ENCODE peak calls at places on chromosome 18, in six cellular contexts. H is choroid plexus epithelial cell, R is left ventricle myocardium inferior, N is RWPE1, D is cardiac muscle cell, E is activated B cell treated with CpG ODN at 0.5 μM for 24 hours. Q is an unnamed sample.

GRCh38 chr18:27808678-27809077 is 368.3 kb downstream of the CDH2 start:
- DNase-seq in H (peak), R (no peak), N (no peak), D (no peak), E (no peak), Q (no peak)

GRCh38 chr18:61578846-61579245 is 245.6 kb downstream of the CDH20 start:
- DNase-seq in H (no peak), R (no peak), N (no peak), D (no peak), E (no peak), Q (no peak)

GRCh38 chr18:34352385-34353163 is 127.9 kb upstream of the NOL4 start:
- DNase-seq in H (peak), R (no peak), N (no peak), D (peak), E (no peak), Q (no peak)

GRCh38 chr18:64379662-64380061 is 230.8 kb upstream of the LINC00305 start:
- DNase-seq in H (no peak), R (no peak), N (no peak), D (no peak), E (no peak), Q (no peak)

GRCh38 chr18:22796069-22796468 is 137.1 kb upstream of the RBBP8 start:
- DNase-seq in H (no peak), R (no peak), N (no peak), D (no peak), E (no peak), Q (no peak)

GRCh38 chr18:33051397-33051796 is 278.6 kb upstream of the KLHL14 start:
- DNase-seq in H (peak), R (no peak), N (no peak), D (peak), E (no peak), Q (no peak)

GRCh38 chr18:56789004-56789888 is 138.1 kb downstream of the WDR7 start:
- DNase-seq in H (peak), R (no peak), N (peak), D (peak), E (no peak), Q (no peak)

GRCh38 chr18:77222464-77222863 is 27.2 kb upstream of the GALR1 start:
- DNase-seq in H (no peak), R (no peak), N (no peak), D (no peak), E (no peak), Q (no peak)

GRCh38 chr18:79410731-79411613 is 15.2 kb downstream of the NFATC1 start:
- DNase-seq in H (no peak), R (peak), N (no peak), D (no peak), E (no peak), Q (no peak)

GRCh38 chr18:44943201-44943881 is 262.7 kb downstream of the SETBP1 start:
- DNase-seq in H (peak), R (no peak), N (no peak), D (no peak), E (no peak), Q (no peak)

GRCh38 chr18:57352271-57352701 is at the start of gene ST8SIA3:
- DNase-seq in H (no peak), R (no peak), N (no peak), D (peak), E (no peak), Q (no peak)

GRCh38 chr18:80249217-80250093 is 2.1 kb upstream of the PARD6G start:
- DNase-seq in H (no peak), R (no peak), N (peak), D (no peak), E (no peak), Q (no peak)

GRCh38 chr18:6414118-6414722 is 491 bp downstream of the L3MBTL4 start:
- DNase-seq in H (peak), R (peak), N (peak), D (peak), E (peak), Q (peak)

GRCh38 chr18:2414235-2414634 is 157.1 kb downstream of the METTL4 start:
- DNase-seq in H (no peak), R (no peak), N (no peak), D (no peak), E (no peak), Q (no peak)

GRCh38 chr18:29218101-29218500 is 1041.2 kb upstream of the CDH2 start:
- DNase-seq in H (no peak), R (no peak), N (no peak), D (no peak), E (no peak), Q (no peak)

GRCh38 chr18:21330122-21330701 is 88.2 kb downstream of the GREB1L start:
- DNase-seq in H (peak), R (peak), N (peak), D (peak), E (no peak), Q (no peak)

GRCh38 chr18:76459687-76460350 is 35.2 kb downstream of the ZNF516 start:
- DNase-seq in H (peak), R (no peak), N (peak), D (no peak), E (no peak), Q (no peak)

GRCh38 chr18:78605255-78605654 is 374.4 kb upstream of the SALL3 start:
- DNase-seq in H (no peak), R (no peak), N (no peak), D (no peak), E (no peak), Q (no peak)

GRCh38 chr18:44627245-44627644 is 53.4 kb upstream of the SETBP1 start:
- DNase-seq in H (peak), R (no peak), N (no peak), D (no peak), E (no peak), Q (no peak)

GRCh38 chr18:12751891-12752290 is 49.0 kb downstream of the PSMG2 start:
- DNase-seq in H (no peak), R (no peak), N (no peak), D (no peak), E (no peak), Q (no peak)

GRCh38 chr18:29430416-29430815 is 1253.5 kb upstream of the CDH2 start:
- DNase-seq in H (no peak), R (no peak), N (no peak), D (no peak), E (no peak), Q (no peak)

GRCh38 chr18:76697441-76697901 is 124.9 kb upstream of the ZNF236 start:
- DNase-seq in H (peak), R (no peak), N (no peak), D (no peak), E (no peak), Q (no peak)

GRCh38 chr18:682833-683232 is 25.4 kb downstream of the TYMS start:
- DNase-seq in H (no peak), R (no peak), N (no peak), D (no peak), E (no peak), Q (no peak)

GRCh38 chr18:23231340-23232021 is 96.2 kb downstream of the CABLES1 start:
- DNase-seq in H (peak), R (peak), N (peak), D (no peak), E (peak), Q (no peak)

GRCh38 chr18:73952296-73952946 is 195.2 kb downstream of the FBXO15 start:
- DNase-seq in H (no peak), R (no peak), N (no peak), D (no peak), E (no peak), Q (no peak)

GRCh38 chr18:6598657-6599056 is 130.9 kb upstream of the ARHGAP28 start:
- DNase-seq in H (no peak), R (no peak), N (no peak), D (no peak), E (no peak), Q (no peak)

GRCh38 chr18:62751977-62752376 is 36.6 kb downstream of the PHLPP1 start:
- DNase-seq in H (no peak), R (no peak), N (no peak), D (no peak), E (no peak), Q (no peak)

GRCh38 chr18:52339891-52340371 is at the start of gene DCC:
- DNase-seq in H (peak), R (no peak), N (peak), D (peak), E (no peak), Q (peak)

GRCh38 chr18:36078751-36079529 is 11.6 kb upstream of the RPRD1A start:
- DNase-seq in H (peak), R (no peak), N (no peak), D (no peak), E (no peak), Q (no peak)

GRCh38 chr18:46319793-46320192 is 215.6 kb downstream of the HAUS1 start:
- DNase-seq in H (no peak), R (no peak), N (no peak), D (no peak), E (no peak), Q (no peak)

GRCh38 chr18:497688-498087 is 2.8 kb downstream of the COLEC12 start:
- DNase-seq in H (no peak), R (no peak), N (no peak), D (no peak), E (no peak), Q (no peak)

GRCh38 chr18:68177807-68178702 is 536.9 kb downstream of the TMX3 start:
- DNase-seq in H (peak), R (no peak), N (peak), D (no peak), E (no peak), Q (no peak)

GRCh38 chr18:35344736-35345459 is 678 bp upstream of the ZNF24 start:
- DNase-seq in H (no peak), R (no peak), N (no peak), D (no peak), E (no peak), Q (no peak)

GRCh38 chr18:62772860-62773584 is 57.7 kb downstream of the PHLPP1 start:
- DNase-seq in H (no peak), R (no peak), N (no peak), D (no peak), E (no peak), Q (no peak)

GRCh38 chr18:36281941-36282340 is 15.6 kb upstream of the FHOD3 start:
- DNase-seq in H (no peak), R (no peak), N (no peak), D (no peak), E (no peak), Q (no peak)

GRCh38 chr18:70553245-70553960 is 264.6 kb downstream of the SOCS6 start:
- DNase-seq in H (no peak), R (no peak), N (no peak), D (no peak), E (no peak), Q (no peak)

GRCh38 chr18:25621144-25621543 is 269.2 kb upstream of the ZNF521 start:
- DNase-seq in H (no peak), R (no peak), N (no peak), D (no peak), E (no peak), Q (no peak)

GRCh38 chr18:10421859-10422258 is 32.6 kb upstream of the APCDD1 start:
- DNase-seq in H (peak), R (no peak), N (no peak), D (no peak), E (no peak), Q (no peak)

GRCh38 chr18:48889981-48890735 is 60.6 kb downstream of the SMAD7 start:
- DNase-seq in H (no peak), R (no peak), N (no peak), D (no peak), E (no peak), Q (no peak)

GRCh38 chr18:48887905-48888531 is 62.7 kb downstream of the SMAD7 start:
- DNase-seq in H (no peak), R (no peak), N (no peak), D (no peak), E (peak), Q (no peak)

GRCh38 chr18:48888681-48889080 is 62.1 kb downstream of the SMAD7 start:
- DNase-seq in H (no peak), R (no peak), N (no peak), D (no peak), E (peak), Q (no peak)

GRCh38 chr18:48887294-48887904 is 63.4 kb downstream of the SMAD7 start:
- DNase-seq in H (no peak), R (no peak), N (no peak), D (no peak), E (peak), Q (no peak)

DNA sequence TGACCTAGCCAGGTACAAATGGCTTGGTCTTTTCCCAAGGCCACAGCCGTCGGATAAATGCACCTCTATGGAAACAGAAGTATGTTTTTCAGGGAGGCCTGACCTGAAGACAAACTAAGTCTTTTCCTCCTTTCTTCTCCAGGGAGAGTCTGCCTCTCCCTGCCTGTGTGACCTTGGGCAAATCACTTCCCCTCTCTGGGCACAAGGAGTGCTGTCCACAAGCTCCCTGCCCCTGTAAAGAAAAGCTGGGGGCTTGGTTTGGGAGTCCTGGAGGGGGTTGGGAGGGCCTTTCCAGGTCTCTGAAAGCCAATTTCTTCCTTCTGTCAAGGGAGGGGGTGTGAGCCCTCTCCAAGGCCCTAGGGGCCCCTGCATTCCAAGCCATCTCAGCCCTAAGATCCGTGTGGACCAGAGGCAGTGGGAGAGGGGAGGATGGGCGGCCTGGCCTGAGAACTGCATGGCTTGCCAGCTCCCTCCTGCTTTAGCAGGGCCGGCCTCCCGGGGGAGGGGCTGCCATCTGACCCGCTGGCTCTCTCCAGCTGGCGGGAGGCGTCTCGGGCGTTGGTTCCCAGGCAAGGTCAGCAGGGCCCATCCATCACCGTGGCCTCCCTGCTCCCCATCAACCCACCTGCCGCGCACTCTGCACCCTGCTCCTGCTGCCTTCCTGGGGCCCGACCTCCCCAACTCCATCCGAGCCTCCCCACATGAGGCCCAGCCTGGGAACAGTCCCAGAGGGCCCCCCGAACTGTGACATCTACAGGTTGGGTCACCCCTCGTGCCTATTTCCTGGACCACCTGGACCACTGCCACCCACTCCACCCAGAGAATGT is 61.4 kb downstream of the SMAD7 start:
- DNase-seq in H (peak), R (peak), N (no peak), D (peak), E (peak), Q (peak)
- TF ChIP-seq CTCF in H (peak), R (no peak), N (no peak), D (no peak), E (no peak), Q (no peak)

DNA sequence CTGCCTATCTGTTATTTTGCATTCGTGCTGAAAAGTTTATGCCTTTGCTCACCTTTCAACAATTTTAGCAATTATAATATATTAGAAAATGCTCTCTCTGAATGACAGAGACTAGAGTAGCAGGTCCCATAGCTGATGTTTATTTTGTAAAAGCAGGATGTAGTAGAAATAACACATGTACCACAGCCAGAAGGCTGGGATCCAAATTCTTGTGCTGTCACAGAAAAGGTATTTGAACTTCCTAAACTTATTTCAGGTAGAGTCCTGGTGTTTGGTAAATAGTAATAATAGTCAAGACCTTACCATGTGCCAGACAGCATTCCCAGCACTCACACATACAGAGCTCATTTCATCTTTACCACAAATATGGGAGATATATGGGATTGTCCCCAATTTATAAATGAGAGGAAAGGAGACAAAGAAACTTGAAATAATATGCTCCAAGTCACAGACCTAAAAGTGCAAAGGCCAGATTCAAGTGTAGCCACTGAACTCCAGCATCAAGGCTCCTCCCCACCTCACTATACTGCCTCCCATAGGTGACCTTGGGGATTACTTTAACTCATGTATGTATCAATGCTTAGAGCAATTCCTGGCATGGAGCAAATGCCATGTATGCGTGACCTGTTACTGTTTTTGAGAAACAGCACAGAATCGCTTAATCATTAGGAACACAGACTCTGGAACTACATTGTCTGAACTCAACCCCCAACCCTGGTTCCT is 284.7 kb upstream of the RAB12 start:
- DNase-seq in H (no peak), R (no peak), N (no peak), D (no peak), E (no peak), Q (no peak)
- TF ChIP-seq CTCF in H (peak), R (no peak), N (no peak), D (no peak), E (no peak), Q (no peak)

GRCh38 chr18:54316071-54316820 is 41.4 kb downstream of the STARD6 start:
- DNase-seq in H (no peak), R (no peak), N (no peak), D (no peak), E (no peak), Q (no peak)
- TF ChIP-seq CTCF in H (no peak), R (no peak), N (no peak), D (no peak), E (no peak), Q (no peak)

DNA sequence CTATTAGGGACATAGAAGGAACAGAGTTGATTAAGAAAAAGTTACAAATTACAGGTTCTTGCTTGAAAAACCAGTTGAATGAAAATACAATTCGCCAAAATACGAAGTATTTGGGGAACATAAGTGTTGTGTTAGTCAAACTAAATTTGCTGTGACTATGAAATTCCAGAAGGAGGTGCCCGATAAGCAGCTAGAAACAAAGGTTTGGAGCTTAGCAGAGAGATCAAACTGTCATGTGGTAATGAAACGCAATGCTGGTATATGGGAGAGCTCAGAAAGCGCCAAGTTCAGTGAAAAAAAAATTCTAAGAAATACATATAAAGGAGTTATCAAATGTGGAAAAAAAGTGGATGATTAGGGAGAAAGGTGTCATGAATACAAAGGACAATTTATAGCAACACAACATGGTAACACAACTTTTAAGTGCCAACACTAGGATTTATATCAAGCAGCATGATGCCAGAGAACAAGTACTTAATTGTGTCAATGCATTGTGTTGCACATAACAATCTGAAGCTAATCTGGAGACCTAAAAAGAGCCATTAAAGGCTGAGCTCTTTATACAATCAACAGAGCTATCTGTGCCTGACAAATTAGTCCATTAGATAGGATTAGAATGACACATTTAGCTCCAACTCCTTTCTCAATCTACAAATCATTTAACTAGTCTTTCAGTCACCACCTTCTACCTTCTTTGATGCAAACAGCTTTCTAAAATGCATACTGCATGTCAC is 31.2 kb downstream of the SMAD2 start:
- DNase-seq in H (no peak), R (no peak), N (no peak), D (no peak), E (no peak), Q (no peak)
- TF ChIP-seq CTCF in H (no peak), R (no peak), N (no peak), D (peak), E (no peak), Q (peak)

DNA sequence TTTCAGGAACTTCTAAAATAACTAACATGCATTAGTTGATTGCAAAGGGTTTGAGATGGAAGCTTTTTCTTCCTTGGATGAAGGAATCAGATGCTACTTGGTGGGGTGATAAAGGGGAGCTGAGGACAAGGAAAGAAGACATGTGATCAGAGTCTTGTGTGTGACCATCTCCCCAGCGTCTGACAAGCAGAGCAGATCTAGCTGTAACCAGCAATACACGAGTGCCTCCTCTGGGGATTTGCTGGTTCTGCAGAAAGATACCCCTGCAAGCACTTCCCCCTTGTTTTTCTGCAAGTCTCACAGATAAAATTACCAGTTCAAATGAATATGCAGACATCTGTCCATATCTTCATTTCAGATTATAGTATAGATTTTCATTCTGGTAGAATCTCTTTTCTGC is 2.7 kb downstream of the CDH7 start:
- DNase-seq in H (peak), R (no peak), N (no peak), D (peak), E (no peak), Q (peak)
- TF ChIP-seq CTCF in H (peak), R (no peak), N (no peak), D (no peak), E (no peak), Q (peak)

GRCh38 chr18:48540329-48541025 is 1.6 kb downstream of the CTIF start:
- DNase-seq in H (peak), R (peak), N (peak), D (peak), E (peak), Q (peak)
- TF ChIP-seq CTCF in H (peak), R (peak), N (no peak), D (peak), E (no peak), Q (peak)

Q was measured in progenitor cell of endocrine pancreas.